ENCODE peak calls at places on chromosome 14, in nine cellular contexts. T is T-helper 2 cell; H is GM13976; K is HFFc6; C is upper lobe of right lung; P is fibroblast of lung; W is activated CD4-positive, alpha-beta T cell treated with anti-CD3 and anti-CD28 coated beads, Interleukin-2, amount 50 U/mL, for 48 hours; I is ACHN; D is BJ. F is an unnamed sample.

GRCh38 chr14:29821665-29822429 is 105.8 kb downstream of the PRKD1 start:
- DNase-seq in T (no peak), H (no peak), K (no peak), C (no peak), P (no peak), W (no peak), I (no peak), D (no peak), F (no peak)

GRCh38 chr14:83566567-83566966 is 1963.4 kb upstream of the FLRT2 start:
- DNase-seq in T (no peak), H (no peak), K (no peak), C (no peak), P (no peak), W (no peak), I (no peak), D (no peak), F (no peak)

GRCh38 chr14:23431486-23431885 is 4.0 kb downstream of the MYH7 start:
- DNase-seq in T (no peak), H (no peak), K (no peak), C (no peak), P (no peak), W (no peak), I (no peak), D (no peak), F (no peak)

GRCh38 chr14:92328664-92329255 is 5.8 kb downstream of the SLC24A4 start:
- DNase-seq in T (no peak), H (no peak), K (no peak), C (no peak), P (no peak), W (no peak), I (no peak), D (no peak), F (no peak)

GRCh38 chr14:50001146-50001998 is 108.5 kb downstream of the ARF6 start:
- DNase-seq in T (peak), H (peak), K (peak), C (peak), P (no peak), W (peak), I (peak), D (peak), F (peak)

GRCh38 chr14:72788255-72788654 is 105.6 kb downstream of the DPF3 start:
- DNase-seq in T (no peak), H (no peak), K (no peak), C (no peak), P (no peak), W (no peak), I (no peak), D (no peak), F (no peak)

GRCh38 chr14:103087343-103087835 is 3.4 kb downstream of the LBHD2 start:
- DNase-seq in T (no peak), H (no peak), K (no peak), C (no peak), P (no peak), W (no peak), I (no peak), D (no peak), F (no peak)

GRCh38 chr14:24960816-24961215 is 89.1 kb downstream of the STXBP6 start:
- DNase-seq in T (no peak), H (no peak), K (peak), C (no peak), P (peak), W (no peak), I (no peak), D (no peak), F (no peak)

GRCh38 chr14:65062096-65063075 is 39.9 kb downstream of the MAX start:
- DNase-seq in T (no peak), H (no peak), K (no peak), C (no peak), P (no peak), W (no peak), I (no peak), D (no peak), F (no peak)